ENCODE peak calls at places on chromosomes 11 and 22, in six cellular contexts. One of them, this sample, is unnamed.

GRCh38 chr11:45933846-45934579 is 11.6 kb downstream of the LARGE2 start:
- ATAC-seq in lower lobe of right lung: no peak
- ATAC-seq in DND-41: no peak
- ATAC-seq in PC-3: no peak
- ATAC-seq in aorta: no peak
- ATAC-seq in right cardiac atrium: no peak
- ATAC-seq in this sample: no peak

GRCh38 chr11:70695086-70695960 is 297.0 kb downstream of the CTTN start:
- ATAC-seq in right cardiac atrium: no peak
- ATAC-seq in DND-41: no peak
- ATAC-seq in PC-3: no peak
- ATAC-seq in lower lobe of right lung: no peak
- ATAC-seq in aorta: no peak
- ATAC-seq in this sample: no peak

GRCh38 chr22:44314425-44315067 is 1.8 kb upstream of the SHISAL1 start:
- ATAC-seq in lower lobe of right lung: no peak
- ATAC-seq in aorta: no peak
- ATAC-seq in right cardiac atrium: no peak
- ATAC-seq in DND-41: no peak
- ATAC-seq in PC-3: no peak
- ATAC-seq in this sample: no peak

GRCh38 chr11:119369035-119369925 is 12.2 kb downstream of the USP2 start:
- ATAC-seq in DND-41: no peak
- ATAC-seq in lower lobe of right lung: no peak
- ATAC-seq in aorta: no peak
- ATAC-seq in PC-3: no peak
- ATAC-seq in right cardiac atrium: no peak
- ATAC-seq in this sample: no peak

GRCh38 chr11:10444725-10445286 is 10.3 kb upstream of the AMPD3 start:
- ATAC-seq in right cardiac atrium: no peak
- ATAC-seq in DND-41: peak; percentile 74
- ATAC-seq in PC-3: no peak
- ATAC-seq in lower lobe of right lung: no peak
- ATAC-seq in aorta: no peak
- ATAC-seq in this sample: no peak

GRCh38 chr22:47129902-47130301 is 367.5 kb downstream of the TBC1D22A start:
- ATAC-seq in lower lobe of right lung: peak; percentile 40
- ATAC-seq in DND-41: peak; percentile 29
- ATAC-seq in PC-3: peak; percentile 90
- ATAC-seq in right cardiac atrium: no peak
- ATAC-seq in aorta: no peak
- ATAC-seq in this sample: no peak

GRCh38 chr11:69964247-69964643 is 113.9 kb upstream of the ANO1 start:
- ATAC-seq in DND-41: no peak
- ATAC-seq in PC-3: no peak
- ATAC-seq in right cardiac atrium: no peak
- ATAC-seq in aorta: no peak
- ATAC-seq in lower lobe of right lung: no peak
- ATAC-seq in this sample: no peak

GRCh38 chr11:120027546-120028180 is 110.2 kb downstream of the TRIM29 start:
- ATAC-seq in right cardiac atrium: no peak
- ATAC-seq in PC-3: no peak
- ATAC-seq in lower lobe of right lung: no peak
- ATAC-seq in DND-41: no peak
- ATAC-seq in aorta: no peak
- ATAC-seq in this sample: no peak

GRCh38 chr11:6402561-6402981 is 12.3 kb downstream of the SMPD1 start:
- ATAC-seq in PC-3: no peak
- ATAC-seq in right cardiac atrium: no peak
- ATAC-seq in lower lobe of right lung: peak; percentile 48
- ATAC-seq in aorta: no peak
- ATAC-seq in DND-41: peak; percentile 96
- ATAC-seq in this sample: no peak

GRCh38 chr11:67657300-67657699 is 6.8 kb upstream of the ACY3 start:
- ATAC-seq in DND-41: no peak
- ATAC-seq in aorta: no peak
- ATAC-seq in lower lobe of right lung: no peak
- ATAC-seq in right cardiac atrium: no peak
- ATAC-seq in PC-3: peak; percentile 27
- ATAC-seq in this sample: no peak

GRCh38 chr11:126655807-126656128 is 300.3 kb downstream of the ST3GAL4 start:
- ATAC-seq in PC-3: peak; percentile 24
- ATAC-seq in right cardiac atrium: peak; percentile 33
- ATAC-seq in aorta: no peak
- ATAC-seq in lower lobe of right lung: no peak
- ATAC-seq in DND-41: no peak
- ATAC-seq in this sample: peak; percentile 34

GRCh38 chr11:46388619-46389449 is 2.7 kb downstream of the CHRM4 start:
- ATAC-seq in lower lobe of right lung: no peak
- ATAC-seq in aorta: no peak
- ATAC-seq in PC-3: peak; percentile 3
- ATAC-seq in DND-41: no peak
- ATAC-seq in right cardiac atrium: no peak
- ATAC-seq in this sample: no peak

GRCh38 chr11:109853156-109853776 is 239.9 kb upstream of the ZC3H12C start:
- ATAC-seq in PC-3: peak; percentile 57
- ATAC-seq in DND-41: peak; percentile 52
- ATAC-seq in right cardiac atrium: no peak
- ATAC-seq in lower lobe of right lung: no peak
- ATAC-seq in aorta: no peak
- ATAC-seq in this sample: no peak

GRCh38 chr11:128247235-128247594 is 340.1 kb downstream of the ETS1 start:
- ATAC-seq in aorta: peak; percentile 54
- ATAC-seq in DND-41: no peak
- ATAC-seq in right cardiac atrium: no peak
- ATAC-seq in PC-3: no peak
- ATAC-seq in lower lobe of right lung: no peak
- ATAC-seq in this sample: peak; percentile 46

GRCh38 chr22:46370584-46371373 is 35.3 kb downstream of the TRMU start:
- ATAC-seq in PC-3: no peak
- ATAC-seq in lower lobe of right lung: no peak
- ATAC-seq in right cardiac atrium: no peak
- ATAC-seq in aorta: no peak
- ATAC-seq in DND-41: no peak
- ATAC-seq in this sample: no peak

GRCh38 chr11:1139441-1140066 is 18.2 kb upstream of the MUC5AC start:
- ATAC-seq in right cardiac atrium: no peak
- ATAC-seq in PC-3: no peak
- ATAC-seq in DND-41: no peak
- ATAC-seq in lower lobe of right lung: no peak
- ATAC-seq in aorta: no peak
- ATAC-seq in this sample: no peak

GRCh38 chr11:2143652-2144548 is 4.7 kb upstream of the IGF2 start:
- ATAC-seq in PC-3: no peak
- ATAC-seq in DND-41: no peak
- ATAC-seq in lower lobe of right lung: no peak
- ATAC-seq in right cardiac atrium: no peak
- ATAC-seq in aorta: no peak
- ATAC-seq in this sample: no peak

GRCh38 chr22:46661221-46661851 is 41.1 kb downstream of the GRAMD4 start:
- ATAC-seq in right cardiac atrium: no peak
- ATAC-seq in aorta: no peak
- ATAC-seq in DND-41: no peak
- ATAC-seq in lower lobe of right lung: no peak
- ATAC-seq in PC-3: peak; percentile 79
- ATAC-seq in this sample: no peak

GRCh38 chr11:6638437-6638836 is 17.2 kb downstream of the DCHS1 start:
- ATAC-seq in lower lobe of right lung: no peak
- ATAC-seq in aorta: no peak
- ATAC-seq in PC-3: no peak
- ATAC-seq in right cardiac atrium: no peak
- ATAC-seq in DND-41: no peak
- ATAC-seq in this sample: no peak

GRCh38 chr11:30786392-30787120 is 200.4 kb upstream of the MPPED2 start:
- ATAC-seq in DND-41: no peak
- ATAC-seq in PC-3: no peak
- ATAC-seq in aorta: peak; percentile 44
- ATAC-seq in right cardiac atrium: no peak
- ATAC-seq in lower lobe of right lung: no peak
- ATAC-seq in this sample: no peak

GRCh38 chr11:69231466-69232018 is 62.4 kb upstream of the MYEOV start:
- ATAC-seq in DND-41: no peak
- ATAC-seq in aorta: no peak
- ATAC-seq in lower lobe of right lung: no peak
- ATAC-seq in right cardiac atrium: no peak
- ATAC-seq in PC-3: no peak
- ATAC-seq in this sample: no peak

GRCh38 chr11:17164361-17165246 is 43.2 kb downstream of the PIK3C2A start:
- ATAC-seq in PC-3: no peak
- ATAC-seq in DND-41: no peak
- ATAC-seq in lower lobe of right lung: peak; percentile 37
- ATAC-seq in right cardiac atrium: peak; percentile 81
- ATAC-seq in aorta: no peak
- ATAC-seq in this sample: no peak

GRCh38 chr11:111870522-111870886 is 877 bp downstream of the ALG9 start:
- ATAC-seq in DND-41: peak; percentile 8
- ATAC-seq in right cardiac atrium: no peak
- ATAC-seq in aorta: no peak
- ATAC-seq in lower lobe of right lung: no peak
- ATAC-seq in PC-3: no peak
- ATAC-seq in this sample: no peak

GRCh38 chr11:35367491-35367890 is 51.9 kb downstream of the SLC1A2 start:
- ATAC-seq in lower lobe of right lung: no peak
- ATAC-seq in aorta: no peak
- ATAC-seq in DND-41: no peak
- ATAC-seq in right cardiac atrium: no peak
- ATAC-seq in PC-3: peak; percentile 56
- ATAC-seq in this sample: no peak

GRCh38 chr11:72195921-72196320 is 4.0 kb downstream of the FOLR1 start:
- ATAC-seq in lower lobe of right lung: no peak
- ATAC-seq in aorta: no peak
- ATAC-seq in right cardiac atrium: no peak
- ATAC-seq in DND-41: no peak
- ATAC-seq in PC-3: no peak
- ATAC-seq in this sample: no peak

GRCh38 chr22:40341604-40342003 is 4.7 kb upstream of the ADSL start:
- ATAC-seq in PC-3: no peak
- ATAC-seq in lower lobe of right lung: no peak
- ATAC-seq in right cardiac atrium: no peak
- ATAC-seq in aorta: no peak
- ATAC-seq in DND-41: no peak
- ATAC-seq in this sample: no peak

GRCh38 chr11:32706985-32707736 is 87.3 kb downstream of the CCDC73 start:
- ATAC-seq in DND-41: no peak
- ATAC-seq in right cardiac atrium: no peak
- ATAC-seq in lower lobe of right lung: no peak
- ATAC-seq in aorta: no peak
- ATAC-seq in PC-3: peak; percentile 92
- ATAC-seq in this sample: no peak

GRCh38 chr11:75430692-75431532 is 2.1 kb downstream of the KLHL35 start:
- ATAC-seq in PC-3: peak; percentile 21
- ATAC-seq in DND-41: no peak
- ATAC-seq in right cardiac atrium: no peak
- ATAC-seq in lower lobe of right lung: no peak
- ATAC-seq in aorta: no peak
- ATAC-seq in this sample: no peak

GRCh38 chr11:75428301-75428724 is 4.7 kb downstream of the KLHL35 start:
- ATAC-seq in right cardiac atrium: peak; percentile 94
- ATAC-seq in PC-3: peak; percentile 86
- ATAC-seq in aorta: peak; percentile 90
- ATAC-seq in DND-41: no peak
- ATAC-seq in lower lobe of right lung: peak; percentile 94
- ATAC-seq in this sample: peak; percentile 90

GRCh38 chr11:75429641-75429901 is 3.4 kb downstream of the KLHL35 start:
- ATAC-seq in DND-41: no peak
- ATAC-seq in right cardiac atrium: no peak
- ATAC-seq in lower lobe of right lung: no peak
- ATAC-seq in aorta: no peak
- ATAC-seq in PC-3: no peak
- ATAC-seq in this sample: no peak

GRCh38 chr11:75429902-75430691 is 2.9 kb downstream of the KLHL35 start:
- ATAC-seq in DND-41: no peak
- ATAC-seq in right cardiac atrium: peak; percentile 59
- ATAC-seq in PC-3: peak; percentile 38
- ATAC-seq in aorta: peak; percentile 13
- ATAC-seq in lower lobe of right lung: peak; percentile 78
- ATAC-seq in this sample: peak; percentile 59

GRCh38 chr11:75428989-75429640 is 3.9 kb downstream of the KLHL35 start:
- ATAC-seq in lower lobe of right lung: no peak
- ATAC-seq in aorta: no peak
- ATAC-seq in right cardiac atrium: no peak
- ATAC-seq in PC-3: no peak
- ATAC-seq in DND-41: no peak
- ATAC-seq in this sample: no peak
- H3K4me3 ChIP-seq in lower lobe of right lung: peak overlapping the region; percentile 54
- H3K4me3 ChIP-seq in aorta: no peak overlapping the region
- H3K4me3 ChIP-seq in right cardiac atrium: peak overlapping the region; percentile 25
- H3K4me3 ChIP-seq in PC-3: peak overlapping the region; percentile 68
- H3K4me3 ChIP-seq in DND-41: no peak overlapping the region
- H3K4me3 ChIP-seq in this sample: peak overlapping the region; percentile 53

GRCh38 chr22:20775342-20775895 is 1.5 kb downstream of the SERPIND1 start:
- ATAC-seq in lower lobe of right lung: no peak
- ATAC-seq in DND-41: no peak
- ATAC-seq in right cardiac atrium: no peak
- ATAC-seq in aorta: no peak
- ATAC-seq in PC-3: no peak
- ATAC-seq in this sample: no peak
- H3K4me3 ChIP-seq in lower lobe of right lung: no peak overlapping the region
- H3K4me3 ChIP-seq in DND-41: no peak overlapping the region
- H3K4me3 ChIP-seq in right cardiac atrium: no peak overlapping the region
- H3K4me3 ChIP-seq in aorta: no peak overlapping the region
- H3K4me3 ChIP-seq in PC-3: no peak overlapping the region
- H3K4me3 ChIP-seq in this sample: no peak overlapping the region

GRCh38 chr11:77129069-77129840 is 1.2 kb downstream of the MYO7A start:
- ATAC-seq in DND-41: no peak
- ATAC-seq in right cardiac atrium: no peak
- ATAC-seq in lower lobe of right lung: no peak
- ATAC-seq in aorta: no peak
- ATAC-seq in PC-3: no peak
- ATAC-seq in this sample: no peak
- H3K4me3 ChIP-seq in DND-41: no peak overlapping the region
- H3K4me3 ChIP-seq in right cardiac atrium: no peak overlapping the region
- H3K4me3 ChIP-seq in lower lobe of right lung: no peak overlapping the region
- H3K4me3 ChIP-seq in aorta: no peak overlapping the region
- H3K4me3 ChIP-seq in PC-3: no peak overlapping the region
- H3K4me3 ChIP-seq in this sample: no peak overlapping the region

DNA sequence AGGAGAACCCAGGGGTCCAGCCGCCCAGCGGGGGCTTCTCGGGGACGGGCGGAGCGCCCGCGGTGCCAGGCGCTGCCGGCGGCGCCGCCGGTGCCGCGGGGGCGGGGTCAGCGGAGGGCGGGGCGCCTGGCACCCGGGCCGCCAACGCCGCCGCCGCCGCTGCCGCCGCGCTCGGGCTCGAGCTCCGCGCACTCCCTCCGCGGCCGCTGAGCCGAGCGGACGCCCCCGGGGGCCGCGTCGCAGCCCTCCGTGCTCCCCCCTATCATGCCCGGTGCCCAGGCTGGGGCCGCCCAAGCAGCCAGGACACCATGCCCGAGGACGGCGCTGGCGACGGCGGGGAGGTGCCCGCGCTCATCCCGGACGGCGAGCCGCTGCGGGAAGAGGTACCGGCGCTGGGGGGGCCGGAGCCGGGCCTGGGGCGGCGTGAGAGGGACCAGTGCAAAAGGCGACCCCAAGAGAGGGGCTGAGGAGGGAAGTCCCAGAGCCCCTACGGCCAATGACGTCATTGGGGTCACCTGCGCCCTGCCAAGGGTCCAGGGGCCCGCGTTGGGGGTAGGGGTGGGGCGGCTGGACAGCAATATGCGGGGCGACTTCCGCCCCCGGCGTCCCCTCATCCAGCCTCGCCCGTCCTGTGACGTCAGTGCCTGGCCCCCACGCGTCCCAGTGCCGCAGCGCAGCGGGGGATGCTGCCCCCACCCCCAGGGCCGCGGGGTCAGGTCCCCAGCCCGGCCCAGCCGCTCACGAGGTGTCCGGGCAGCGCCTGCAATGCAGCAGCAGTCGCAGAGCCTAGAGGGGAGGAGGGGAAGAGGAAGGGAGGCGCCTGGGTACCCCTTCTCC is at the start of gene TMEM151A:
- ATAC-seq in lower lobe of right lung: no peak
- ATAC-seq in DND-41: no peak
- ATAC-seq in aorta: no peak
- ATAC-seq in PC-3: no peak
- ATAC-seq in right cardiac atrium: no peak
- ATAC-seq in this sample: no peak
- H3K4me3 ChIP-seq in lower lobe of right lung: peak within 1 kb of the TSS; percentile 51
- H3K4me3 ChIP-seq in DND-41: no peak within 1 kb of the TSS
- H3K4me3 ChIP-seq in aorta: peak within 1 kb of the TSS; percentile 10
- H3K4me3 ChIP-seq in PC-3: no peak within 1 kb of the TSS
- H3K4me3 ChIP-seq in right cardiac atrium: peak within 1 kb of the TSS; percentile 41
- H3K4me3 ChIP-seq in this sample: peak within 1 kb of the TSS; percentile 53